ENCODE peak calls at places on chromosomes 16 and 17, in seven cellular contexts. K is prostate gland, R is stomach, C is heart left ventricle, Q is tibial nerve, I is ovary, A is sigmoid colon. D is an unnamed sample. For H3K4me1 and H3K27me3, the result is how much of the 10 kb centered on the place peaks cover.

GRCh38 chr16:67022531-67023214 is 6.3 kb upstream of the CBFB start:
- DNase-seq in K (no peak), R (peak), C (peak), Q (no peak), I (no peak), A (no peak), D (no peak)

GRCh38 chr17:1720856-1721386 is 3.6 kb upstream of the WDR81 start:
- DNase-seq in K (peak), R (peak), C (peak), Q (no peak), I (peak), A (peak), D (peak)

GRCh38 chr17:77460514-77461046 is 319.8 kb downstream of the SEC14L1 start:
- DNase-seq in K (no peak), R (no peak), C (no peak), Q (no peak), I (no peak), A (no peak), D (no peak)

GRCh38 chr17:3035256-3035967 is 28.0 kb downstream of the OR1D5 start:
- DNase-seq in K (no peak), R (no peak), C (no peak), Q (no peak), I (no peak), A (no peak), D (no peak)

GRCh38 chr17:42000399-42001076 is 16.7 kb downstream of the DNAJC7 start:
- DNase-seq in K (no peak), R (no peak), C (no peak), Q (no peak), I (no peak), A (no peak), D (no peak)

GRCh38 chr17:34241062-34241461 is 14.0 kb upstream of the CCL2 start:
- DNase-seq in K (no peak), R (peak), C (peak), Q (peak), I (peak), A (peak), D (peak)

GRCh38 chr16:21952040-21952792 is 945 bp upstream of the UQCRC2 start:
- DNase-seq in K (peak), R (peak), C (peak), Q (no peak), I (peak), A (peak), D (peak)

GRCh38 chr16:12231666-12232065 is 255.1 kb downstream of the SNX29 start:
- DNase-seq in K (no peak), R (no peak), C (no peak), Q (no peak), I (no peak), A (no peak), D (no peak)

GRCh38 chr17:79695293-79696158 is 35.2 kb upstream of the ENPP7 start:
- DNase-seq in K (peak), R (no peak), C (peak), Q (no peak), I (no peak), A (no peak), D (no peak)

GRCh38 chr17:8608001-8608400 is 22.5 kb downstream of the MYH10 start:
- DNase-seq in K (no peak), R (no peak), C (no peak), Q (no peak), I (no peak), A (no peak), D (no peak)

GRCh38 chr16:11639925-11640899 is 28.0 kb upstream of the SNN start:
- DNase-seq in K (peak), R (peak), C (peak), Q (peak), I (peak), A (peak), D (peak)

GRCh38 chr17:2412561-2413021 is 11.7 kb upstream of the MNT start:
- DNase-seq in K (no peak), R (no peak), C (no peak), Q (no peak), I (no peak), A (peak), D (no peak)

GRCh38 chr16:48053346-48053745 is 102.4 kb downstream of the ABCC12 start:
- DNase-seq in K (no peak), R (no peak), C (no peak), Q (no peak), I (peak), A (no peak), D (no peak)

GRCh38 chr17:13153036-13153435 is 135.2 kb upstream of the ELAC2 start:
- DNase-seq in K (no peak), R (no peak), C (no peak), Q (no peak), I (no peak), A (no peak), D (no peak)

GRCh38 chr16:48596326-48596725 is 13.7 kb downstream of the N4BP1 start:
- DNase-seq in K (no peak), R (no peak), C (no peak), Q (no peak), I (no peak), A (no peak), D (no peak)

GRCh38 chr17:55296699-55297098 is 31.9 kb downstream of the HLF start:
- DNase-seq in K (no peak), R (no peak), C (no peak), Q (no peak), I (no peak), A (no peak), D (no peak)

GRCh38 chr17:55296171-55296695 is 31.5 kb downstream of the HLF start:
- DNase-seq in K (no peak), R (no peak), C (no peak), Q (no peak), I (no peak), A (no peak), D (no peak)

GRCh38 chr17:55295411-55296170 is 30.8 kb downstream of the HLF start:
- DNase-seq in K (peak), R (peak), C (peak), Q (peak), I (peak), A (peak), D (peak)

GRCh38 chr17:55292094-55292493 is 27.3 kb downstream of the HLF start:
- DNase-seq in K (no peak), R (no peak), C (no peak), Q (no peak), I (no peak), A (no peak), D (no peak)

DNA sequence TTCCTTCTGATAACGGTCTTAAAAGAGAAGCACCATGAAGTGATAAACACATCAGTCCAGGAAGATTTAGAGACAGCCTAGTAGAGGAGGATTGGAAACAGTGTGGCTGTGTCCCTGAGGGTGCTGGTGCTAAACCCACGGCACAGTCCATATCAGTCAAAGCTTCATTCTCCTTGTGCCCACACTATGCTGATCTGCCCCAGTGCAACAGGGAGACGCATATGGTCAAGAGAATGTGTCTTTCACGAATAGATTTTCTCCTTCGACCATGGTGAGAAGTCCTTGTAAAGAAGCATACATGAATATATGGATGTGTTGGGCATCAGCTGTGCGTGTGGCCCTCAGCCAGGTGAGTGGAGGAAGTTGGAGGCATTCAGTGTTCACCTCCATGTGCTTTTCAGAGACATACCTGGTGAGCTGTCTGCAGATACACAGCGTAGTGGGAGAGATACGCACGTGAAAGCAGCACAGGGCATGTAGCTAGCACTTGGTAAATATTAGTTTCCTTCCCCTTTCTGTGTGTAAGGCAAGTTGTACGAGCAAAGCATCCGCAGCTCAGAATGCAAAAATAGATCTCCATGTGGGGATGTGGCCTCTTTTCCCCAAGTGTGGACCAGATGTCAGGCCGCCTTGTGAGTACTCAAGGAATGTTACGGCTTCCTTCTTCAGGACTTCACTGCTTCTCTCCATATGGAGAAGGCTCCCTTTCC is 29.4 kb downstream of the HLF start:
- DNase-seq in K (no peak), R (no peak), C (no peak), Q (no peak), I (no peak), A (no peak), D (no peak)
- H3K4me1 ChIP-seq in K (under half), R (under half), C (under half), Q (under half), I (under half), A (under half), D (under half)

GRCh38 chr16:51326131-51326856 is 175.2 kb upstream of the SALL1 start:
- DNase-seq in K (no peak), R (no peak), C (no peak), Q (no peak), I (no peak), A (no peak), D (peak)
- TF ChIP-seq POLR2A in K (no peak), R (no peak), C (no peak), Q (no peak), I (no peak), A (no peak), D (no peak)

GRCh38 chr17:21362331-21362931 is 13.7 kb upstream of the KCNJ12 start:
- DNase-seq in K (no peak), R (no peak), C (no peak), Q (no peak), I (no peak), A (no peak), D (no peak)
- H3K27me3 ChIP-seq in K (under half), R (under half), C (under half), Q (under half), I (under half), A (under half), D (under half)

GRCh38 chr17:58002154-58002553 is 4.9 kb downstream of the SRSF1 start:
- DNase-seq in K (no peak), R (no peak), C (no peak), Q (no peak), I (no peak), A (no peak), D (no peak)

GRCh38 chr17:58001461-58002124 is 5.5 kb downstream of the SRSF1 start:
- DNase-seq in K (no peak), R (no peak), C (no peak), Q (no peak), I (no peak), A (no peak), D (no peak)

GRCh38 chr17:58004060-58004459 is 3.0 kb downstream of the SRSF1 start:
- DNase-seq in K (no peak), R (no peak), C (no peak), Q (no peak), I (no peak), A (no peak), D (no peak)

GRCh38 chr17:58002973-58003372 is 4.1 kb downstream of the SRSF1 start:
- DNase-seq in K (no peak), R (no peak), C (no peak), Q (no peak), I (no peak), A (no peak), D (no peak)

DNA sequence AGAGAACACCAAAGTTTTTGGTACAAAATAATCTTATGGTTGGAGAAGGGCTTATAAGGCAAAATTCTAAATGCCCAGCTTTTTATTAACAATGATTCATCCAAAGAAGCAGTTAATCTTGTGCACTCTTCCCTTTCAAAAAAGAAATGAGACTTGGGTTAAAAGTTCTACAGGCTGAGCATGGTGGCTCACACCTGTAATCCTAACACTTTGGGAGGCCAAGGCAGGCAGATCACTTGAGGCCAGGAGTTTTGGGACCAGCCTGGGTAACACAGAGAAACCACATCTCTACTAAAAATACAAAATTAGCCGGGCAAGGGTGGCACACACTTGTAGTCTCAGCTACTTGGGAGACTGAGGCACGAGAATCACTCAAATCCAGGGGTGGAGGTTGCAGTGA is 4.5 kb downstream of the SRSF1 start:
- DNase-seq in K (no peak), R (no peak), C (no peak), Q (no peak), I (no peak), A (no peak), D (no peak)
- H3K4me1 ChIP-seq in K (under half), R (under half), C (under half), Q (under half), I (under half), A (half or more), D (under half)

GRCh38 chr16:23561586-23561985 is 4.1 kb downstream of the UBFD1 start:
- DNase-seq in K (no peak), R (no peak), C (no peak), Q (no peak), I (no peak), A (no peak), D (no peak)

GRCh38 chr16:23552171-23552570 is 5.0 kb downstream of the EARS2 start:
- DNase-seq in K (no peak), R (no peak), C (no peak), Q (no peak), I (no peak), A (no peak), D (no peak)

GRCh38 chr16:23554536-23554935 is 2.6 kb downstream of the EARS2 start:
- DNase-seq in K (no peak), R (no peak), C (no peak), Q (no peak), I (no peak), A (no peak), D (no peak)

GRCh38 chr16:23557779-23558330 is 328 bp downstream of the UBFD1 start:
- DNase-seq in K (peak), R (no peak), C (no peak), Q (peak), I (no peak), A (peak), D (no peak)

GRCh38 chr16:23556881-23557778 is at the start of the genes EARS2 and UBFD1:
- DNase-seq in K (peak), R (peak), C (peak), Q (peak), I (peak), A (peak), D (peak)
- TF ChIP-seq POLR2A in K (peak), R (no peak), C (peak), Q (peak), I (peak), A (peak), D (peak)

D was measured in uterus.